ENCODE peak calls at places on chromosomes 3 and 15, in six cellular contexts. One of them, this sample, is unnamed.

GRCh38 chr15:63811942-63812341 is 21.8 kb downstream of the HERC1 start:
- DNase-seq in Caco-2: no peak
- DNase-seq in body of pancreas: no peak
- DNase-seq in hepatocyte: no peak
- DNase-seq in tibial artery: no peak
- DNase-seq in Peyer's patch: no peak
- DNase-seq in this sample: no peak

GRCh38 chr3:57892423-57892822 is 115.8 kb upstream of the FLNB start:
- DNase-seq in hepatocyte: no peak
- DNase-seq in Caco-2: no peak
- DNase-seq in body of pancreas: no peak
- DNase-seq in Peyer's patch: no peak
- DNase-seq in tibial artery: no peak
- DNase-seq in this sample: peak

GRCh38 chr3:106510206-106510605 is 641.4 kb upstream of the CBLB start:
- DNase-seq in Caco-2: no peak
- DNase-seq in hepatocyte: no peak
- DNase-seq in body of pancreas: no peak
- DNase-seq in tibial artery: peak
- DNase-seq in Peyer's patch: no peak
- DNase-seq in this sample: peak

GRCh38 chr3:140904521-140904920 is 37.1 kb upstream of the SLC25A36 start:
- DNase-seq in tibial artery: no peak
- DNase-seq in Peyer's patch: no peak
- DNase-seq in body of pancreas: no peak
- DNase-seq in hepatocyte: no peak
- DNase-seq in Caco-2: no peak
- DNase-seq in this sample: no peak

GRCh38 chr15:32716960-32717289 is 879 bp upstream of the GREM1 start:
- DNase-seq in hepatocyte: no peak
- DNase-seq in Caco-2: no peak
- DNase-seq in tibial artery: no peak
- DNase-seq in body of pancreas: no peak
- DNase-seq in Peyer's patch: no peak
- DNase-seq in this sample: no peak

GRCh38 chr3:134076816-134077215 is 47.1 kb upstream of the SLCO2A1 start:
- DNase-seq in tibial artery: no peak
- DNase-seq in Peyer's patch: no peak
- DNase-seq in body of pancreas: no peak
- DNase-seq in hepatocyte: no peak
- DNase-seq in Caco-2: no peak
- DNase-seq in this sample: no peak

GRCh38 chr15:63583027-63583426 is 14.2 kb upstream of the FBXL22 start:
- DNase-seq in Peyer's patch: no peak
- DNase-seq in tibial artery: no peak
- DNase-seq in hepatocyte: no peak
- DNase-seq in body of pancreas: no peak
- DNase-seq in Caco-2: no peak
- DNase-seq in this sample: peak

GRCh38 chr3:158347966-158348365 is 223.0 kb upstream of the MLF1 start:
- DNase-seq in hepatocyte: no peak
- DNase-seq in Caco-2: no peak
- DNase-seq in tibial artery: no peak
- DNase-seq in body of pancreas: no peak
- DNase-seq in Peyer's patch: no peak
- DNase-seq in this sample: no peak

GRCh38 chr3:49029563-49029884 is 326 bp upstream of the IMPDH2 start:
- DNase-seq in hepatocyte: no peak
- DNase-seq in Caco-2: no peak
- DNase-seq in Peyer's patch: no peak
- DNase-seq in body of pancreas: no peak
- DNase-seq in tibial artery: no peak
- DNase-seq in this sample: no peak
- H3K4me3 ChIP-seq in hepatocyte: no peak
- H3K4me3 ChIP-seq in Caco-2: peak
- H3K4me3 ChIP-seq in Peyer's patch: peak
- H3K4me3 ChIP-seq in body of pancreas: no peak
- H3K4me3 ChIP-seq in tibial artery: peak
- H3K4me3 ChIP-seq in this sample: no peak

DNA sequence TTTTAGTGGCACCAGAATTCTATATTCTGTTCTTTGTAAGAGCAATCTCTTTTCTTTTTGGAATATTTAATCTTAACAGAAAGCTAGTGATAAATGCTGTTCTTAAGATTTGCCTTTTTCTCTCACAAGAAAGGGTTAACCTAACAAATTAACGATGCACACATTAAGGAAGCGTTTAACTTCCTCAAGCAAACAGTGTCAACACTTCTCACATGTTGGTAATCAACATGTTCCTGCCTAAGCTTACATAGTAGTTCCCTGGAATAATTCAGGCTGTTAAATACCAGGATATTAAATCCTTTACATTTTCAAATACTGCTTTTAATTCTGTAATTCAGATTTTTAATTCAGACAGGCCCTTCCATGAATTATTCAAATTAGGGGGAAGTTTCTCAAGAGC is 67.4 kb upstream of the RPL35A start:
- DNase-seq in Peyer's patch: no peak
- DNase-seq in body of pancreas: no peak
- DNase-seq in tibial artery: no peak
- DNase-seq in hepatocyte: no peak
- DNase-seq in Caco-2: no peak
- DNase-seq in this sample: no peak
- TF ChIP-seq CTCF in Peyer's patch: no peak
- TF ChIP-seq CTCF in body of pancreas: no peak
- TF ChIP-seq CTCF in tibial artery: no peak
- TF ChIP-seq CTCF in hepatocyte: no peak
- TF ChIP-seq CTCF in Caco-2: no peak
- TF ChIP-seq CTCF in this sample: no peak

DNA sequence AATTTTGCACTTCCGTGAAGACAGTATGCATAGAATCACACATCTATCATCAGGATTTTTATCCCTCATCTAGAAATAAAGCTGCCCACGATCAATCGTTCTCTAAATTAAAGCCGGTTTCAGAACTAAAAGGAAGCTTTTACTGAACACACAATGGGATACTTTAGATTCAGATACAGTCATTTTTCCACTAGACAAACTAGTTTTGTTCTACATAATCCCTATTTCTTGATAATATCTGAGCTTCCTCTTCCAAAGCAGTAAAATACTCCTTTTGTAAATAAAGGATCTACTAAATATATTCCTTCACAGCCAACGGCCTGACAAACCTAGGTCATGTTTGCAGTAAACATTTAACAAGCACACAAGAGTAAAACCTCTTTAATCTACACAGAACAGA is 2.0 kb upstream of the GANC start:
- DNase-seq in Peyer's patch: no peak
- DNase-seq in tibial artery: no peak
- DNase-seq in body of pancreas: no peak
- DNase-seq in hepatocyte: no peak
- DNase-seq in Caco-2: no peak
- DNase-seq in this sample: no peak
- H3K4me3 ChIP-seq in Peyer's patch: peak
- H3K4me3 ChIP-seq in tibial artery: no peak
- H3K4me3 ChIP-seq in body of pancreas: no peak
- H3K4me3 ChIP-seq in hepatocyte: peak
- H3K4me3 ChIP-seq in Caco-2: no peak
- H3K4me3 ChIP-seq in this sample: peak

GRCh38 chr3:25468866-25469319 is 40.8 kb downstream of the RARB start:
- DNase-seq in hepatocyte: peak
- DNase-seq in tibial artery: peak
- DNase-seq in body of pancreas: peak
- DNase-seq in Peyer's patch: peak
- DNase-seq in Caco-2: no peak
- DNase-seq in this sample: peak
- TF ChIP-seq CTCF in hepatocyte: no peak
- TF ChIP-seq CTCF in tibial artery: peak
- TF ChIP-seq CTCF in body of pancreas: no peak
- TF ChIP-seq CTCF in Peyer's patch: no peak
- TF ChIP-seq CTCF in Caco-2: peak
- TF ChIP-seq CTCF in this sample: peak